ENCODE peak calls at places on chromosomes 1 and 21, in four cellular contexts. U is omental fat pad, V is HepG2, N is spleen. I is an unnamed sample.

GRCh38 chr1:161020573-161021167 is at the start of gene F11R:
- DNase-seq in U (no peak), V (peak; percentile 62), N (peak; percentile 87), I (peak; percentile 87)

GRCh38 chr1:15696956-15697521 is 12.9 kb downstream of the PLEKHM2 start:
- DNase-seq in N (peak; percentile 81), V (no peak), U (no peak), I (no peak)

GRCh38 chr1:221308534-221309511 is 429.6 kb downstream of the HLX start:
- DNase-seq in N (no peak), U (no peak), V (no peak), I (no peak)

GRCh38 chr1:18883636-18884418 is 18.5 kb downstream of the ALDH4A1 start:
- DNase-seq in U (peak; percentile 73), N (peak; percentile 88), V (peak; percentile 51), I (peak; percentile 84)

GRCh38 chr1:110780600-110781484 is 92.1 kb upstream of the CD53 start:
- DNase-seq in U (peak; percentile 61), V (peak; percentile 40), N (peak; percentile 78), I (peak; percentile 72)

GRCh38 chr1:179061360-179062282 is 20.2 kb upstream of the TOR3A start:
- DNase-seq in V (no peak), N (no peak), U (no peak), I (no peak)

GRCh38 chr1:36706416-36706815 is 223.7 kb upstream of the CSF3R start:
- DNase-seq in U (no peak), N (no peak), V (no peak), I (no peak)

GRCh38 chr1:218462591-218462990 is 117.5 kb downstream of the TGFB2 start:
- DNase-seq in V (no peak), N (no peak), U (no peak), I (no peak)

GRCh38 chr1:52098139-52098871 is 42.2 kb downstream of the BTF3L4 start:
- DNase-seq in N (no peak), V (peak; percentile 88), U (no peak), I (no peak)

DNA sequence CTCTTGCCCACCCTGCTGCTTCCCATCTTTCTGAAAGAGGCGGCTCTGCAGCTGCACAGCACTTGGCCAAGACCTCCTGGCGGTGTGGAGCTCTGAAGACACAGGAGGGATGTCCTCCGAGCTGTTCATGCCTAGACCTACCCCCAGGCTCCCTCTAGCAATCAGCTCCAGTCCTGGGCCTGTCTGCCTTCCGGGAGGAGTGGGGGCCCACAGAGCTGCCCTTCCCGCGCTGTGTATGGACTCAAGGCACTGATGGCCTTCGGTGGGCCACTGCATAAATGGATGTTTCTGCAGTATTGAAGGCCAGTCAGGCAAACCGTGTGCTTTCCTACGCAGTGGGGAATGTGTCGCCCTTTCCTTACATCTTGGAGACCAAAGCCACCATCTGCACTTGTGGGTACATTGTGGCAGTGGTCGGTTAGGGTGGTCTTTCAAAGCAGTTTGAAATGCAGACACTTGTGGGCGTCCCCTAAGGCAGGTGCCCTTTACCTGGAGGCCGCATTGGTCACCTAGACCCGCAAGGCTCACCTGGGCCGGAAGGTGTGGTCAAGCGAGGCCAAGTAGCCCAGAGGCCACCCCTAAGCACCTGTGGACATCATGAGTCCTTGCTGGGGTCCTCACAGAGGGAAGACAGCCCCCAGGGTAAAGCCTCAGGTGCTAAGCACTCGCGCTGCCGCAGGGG is 912 bp upstream of the PKNOX1 start:
- DNase-seq in V (no peak), U (no peak), N (peak; percentile 88), I (peak; percentile 67)
- TF ChIP-seq CTCF in V (no peak), U (no peak), N (peak; percentile 43), I (no peak)

GRCh38 chr1:213560226-213560625 is 427.5 kb upstream of the PROX1 start:
- DNase-seq in V (no peak), N (no peak), U (no peak), I (no peak)

GRCh38 chr1:213561870-213562269 is 425.9 kb upstream of the PROX1 start:
- DNase-seq in U (no peak), N (no peak), V (no peak), I (no peak)

GRCh38 chr1:213569816-213570150 is 418.0 kb upstream of the PROX1 start:
- DNase-seq in U (no peak), V (peak; percentile 59), N (no peak), I (no peak)

GRCh38 chr1:213568929-213569815 is 418.6 kb upstream of the PROX1 start:
- DNase-seq in V (peak; percentile 96), U (no peak), N (no peak), I (no peak)

GRCh38 chr1:213564215-213564659 is 423.5 kb upstream of the PROX1 start:
- DNase-seq in V (peak; percentile 79), U (no peak), N (no peak), I (no peak)
- TF ChIP-seq CTCF in V (peak; percentile 62), U (no peak), N (peak; percentile 30), I (peak; percentile 38)

DNA sequence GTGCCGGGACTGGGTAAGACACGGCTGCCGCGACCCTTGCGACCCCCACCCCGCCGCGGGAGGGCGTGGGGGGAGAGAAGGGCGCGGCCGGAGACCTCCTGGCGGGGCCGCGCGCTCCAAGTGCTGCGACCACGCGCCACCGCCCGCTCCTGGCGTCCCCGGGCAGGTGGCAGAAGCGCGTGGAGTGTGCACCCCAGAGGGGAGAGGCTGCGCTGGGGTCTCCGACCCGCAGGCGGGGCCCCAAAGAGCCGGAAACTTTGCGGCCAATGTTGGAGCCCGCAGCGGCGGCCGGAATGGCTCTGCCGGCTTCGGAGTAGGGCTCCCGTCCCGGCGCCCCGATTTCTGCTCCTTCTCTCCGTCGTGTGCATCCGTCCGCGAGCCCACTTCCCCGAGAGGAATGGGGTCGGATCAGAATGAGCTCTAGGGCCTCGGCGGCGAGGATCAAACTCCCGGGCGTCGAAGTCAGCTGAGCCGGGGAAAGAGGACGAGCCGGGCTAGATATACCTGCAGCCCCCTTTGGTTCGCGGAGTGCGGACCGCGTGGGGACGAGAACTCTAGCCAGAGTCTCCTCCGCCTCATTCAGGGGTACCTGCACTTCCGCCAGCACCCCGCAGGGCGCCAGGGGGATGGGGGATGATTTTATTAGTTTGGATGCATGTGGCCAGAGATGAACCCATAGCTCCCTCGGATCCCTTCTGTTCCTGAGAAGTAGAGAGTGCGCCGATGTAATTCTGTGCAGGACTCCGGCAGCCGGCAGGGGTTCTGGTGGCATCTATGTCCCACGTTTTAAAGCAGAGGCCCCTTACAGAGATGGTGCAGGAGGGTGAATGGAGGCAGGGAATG is 751 bp downstream of the STUM start:
- DNase-seq in V (no peak), U (no peak), N (no peak), I (no peak)
- TF ChIP-seq CTCF in V (no peak), U (no peak), N (no peak), I (no peak)

DNA sequence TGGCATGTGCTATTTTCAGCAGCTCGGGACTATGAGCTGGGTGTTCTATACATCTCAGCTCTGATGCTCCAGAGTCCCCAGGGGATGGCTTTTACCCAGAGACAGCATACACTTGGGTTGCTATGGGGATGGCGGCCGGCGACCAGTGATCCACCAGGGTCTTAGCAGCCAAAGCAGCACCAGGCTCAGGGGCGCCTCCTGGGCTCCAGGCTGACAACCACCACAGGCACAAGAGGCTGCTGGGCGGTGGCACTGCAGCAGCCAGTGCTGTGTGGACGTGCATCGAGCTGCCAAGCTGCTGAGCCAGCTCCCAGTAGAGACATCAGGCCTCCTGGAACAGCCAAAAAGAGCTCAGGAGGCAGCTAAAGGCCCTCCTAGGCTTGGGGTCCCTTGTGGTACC is 37.6 kb upstream of the CLSTN1 start:
- DNase-seq in N (peak; percentile 67), V (no peak), U (no peak), I (no peak)
- TF ChIP-seq CTCF in N (no peak), V (no peak), U (no peak), I (no peak)

DNA sequence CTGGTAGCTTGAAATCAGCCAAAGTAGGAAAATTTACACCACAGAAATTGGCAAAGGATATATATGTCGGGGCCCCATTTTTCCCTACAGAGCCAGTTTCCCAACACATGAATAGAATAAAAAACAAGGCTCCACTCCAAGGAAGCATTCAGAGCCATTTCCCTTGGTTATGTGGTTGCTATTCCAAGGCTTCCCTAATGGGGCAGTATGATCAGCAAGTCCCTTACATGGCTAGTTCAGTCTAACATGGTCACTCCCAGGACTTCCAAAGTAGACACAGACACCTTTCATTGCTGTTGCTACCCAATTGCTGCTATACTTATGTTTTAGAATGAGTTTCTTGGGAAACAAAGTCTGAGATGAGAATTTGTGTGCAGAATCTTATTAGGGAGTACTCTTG is 93.1 kb downstream of the C21orf91 start:
- DNase-seq in N (no peak), U (no peak), V (peak; percentile 10), I (no peak)
- TF ChIP-seq CTCF in N (no peak), U (no peak), V (peak; percentile 4), I (peak; percentile 26)

GRCh38 chr1:50605186-50605875 is 182.1 kb upstream of the DMRTA2 start:
- DNase-seq in N (no peak), U (no peak), V (peak; percentile 56), I (no peak)
- TF ChIP-seq CTCF in N (no peak), U (no peak), V (peak; percentile 73), I (peak; percentile 34)

GRCh38 chr1:112687361-112687760 is 12.9 kb downstream of the MOV10 start:
- DNase-seq in V (no peak), N (no peak), U (no peak), I (no peak)

GRCh38 chr1:112687785-112688496 is 13.5 kb downstream of the MOV10 start:
- DNase-seq in N (no peak), V (no peak), U (no peak), I (no peak)

GRCh38 chr1:112689196-112689841 is 14.9 kb downstream of the MOV10 start:
- DNase-seq in V (no peak), U (no peak), N (peak; percentile 46), I (no peak)

GRCh38 chr1:112688781-112689193 is 14.3 kb downstream of the MOV10 start:
- DNase-seq in N (no peak), U (no peak), V (no peak), I (no peak)

GRCh38 chr1:112689842-112690237 is 15.4 kb downstream of the MOV10 start:
- DNase-seq in V (no peak), N (peak; percentile 52), U (no peak), I (no peak)
- TF ChIP-seq CTCF in V (no peak), N (no peak), U (no peak), I (no peak)